ENCODE peak calls at places on chromosomes 3 and 15, in eight cellular contexts. C, T, P, F, Y, Z, J and A are unnamed samples.

GRCh38 chr3:171028779-171029232 is 2.3 kb upstream of the SLC2A2 start:
- DNase-seq in J (no peak), Z (no peak), Y (no peak), F (no peak), P (peak; percentile 56), C (no peak), T (no peak), A (peak; percentile 87)

GRCh38 chr15:88196961-88197360 is 59.6 kb downstream of the NTRK3 start:
- DNase-seq in P (no peak), F (no peak), T (no peak), Y (no peak), Z (no peak), J (no peak), C (no peak), A (no peak)

GRCh38 chr15:51726302-51727073 is 11.0 kb downstream of the LYSMD2 start:
- DNase-seq in T (no peak), J (peak; percentile 17), C (peak; percentile 24), Y (no peak), F (peak; percentile 83), P (peak; percentile 95), Z (peak; percentile 90), A (peak; percentile 85)

GRCh38 chr3:51389423-51390183 is 1.5 kb upstream of the RBM15B start:
- DNase-seq in P (no peak), C (peak; percentile 28), F (peak; percentile 85), Z (peak; percentile 58), J (peak; percentile 28), T (peak; percentile 53), Y (peak; percentile 64), A (peak; percentile 71)

GRCh38 chr3:149023951-149024350 is 32.6 kb downstream of the GYG1 start:
- DNase-seq in Y (no peak), P (peak; percentile 28), T (no peak), C (no peak), J (no peak), Z (no peak), F (peak; percentile 12), A (no peak)

GRCh38 chr15:45871121-45871855 is 236.5 kb downstream of the SQOR start:
- DNase-seq in J (no peak), Z (no peak), F (no peak), Y (no peak), T (peak; percentile 7), P (peak; percentile 79), C (no peak), A (no peak)

GRCh38 chr3:120177151-120177550 is 82.9 kb upstream of the GSK3B start:
- DNase-seq in P (peak; percentile 96), Z (peak; percentile 18), T (peak; percentile 68), Y (no peak), J (peak; percentile 23), C (no peak), F (peak; percentile 28), A (peak; percentile 77)

GRCh38 chr15:56959318-56959648 is 40.8 kb downstream of the TCF12 start:
- DNase-seq in P (no peak), F (no peak), C (no peak), Z (no peak), Y (no peak), J (no peak), T (no peak), A (peak; percentile 33)

GRCh38 chr3:150469031-150469930 is 61.2 kb downstream of the TSC22D2 start:
- DNase-seq in J (no peak), C (no peak), F (no peak), Y (no peak), P (peak; percentile 100), Z (peak; percentile 63), T (peak; percentile 88), A (peak; percentile 98)

GRCh38 chr3:143445118-143445517 is 325.5 kb downstream of the CHST2 start:
- DNase-seq in C (no peak), J (no peak), P (peak; percentile 86), T (peak; percentile 25), Z (no peak), Y (no peak), F (no peak), A (peak; percentile 33)

GRCh38 chr3:101216710-101217457 is 103.5 kb downstream of the IMPG2 start:
- DNase-seq in F (no peak), J (peak; percentile 13), Z (no peak), T (no peak), P (peak; percentile 47), Y (no peak), C (no peak), A (peak; percentile 70)

GRCh38 chr3:107662586-107662985 is 139.8 kb downstream of the BBX start:
- DNase-seq in C (no peak), T (no peak), Z (no peak), J (no peak), Y (no peak), P (peak; percentile 72), F (no peak), A (peak; percentile 58)

GRCh38 chr3:39249453-39250115 is 30.3 kb downstream of the CX3CR1 start:
- DNase-seq in P (peak; percentile 47), T (no peak), C (no peak), F (no peak), J (peak; percentile 37), Z (no peak), Y (no peak), A (no peak)

GRCh38 chr15:39191871-39192281 is 389.0 kb upstream of the THBS1 start:
- DNase-seq in J (no peak), F (no peak), C (no peak), Z (no peak), Y (no peak), P (peak; percentile 93), T (no peak), A (peak; percentile 64)

GRCh38 chr3:194043516-194043915 is 92.4 kb upstream of the HES1 start:
- DNase-seq in J (no peak), T (peak; percentile 77), C (no peak), Z (no peak), Y (no peak), F (no peak), P (peak; percentile 60), A (peak; percentile 85)

GRCh38 chr3:127456471-127457093 is 134.0 kb downstream of the TPRA1 start:
- DNase-seq in P (peak; percentile 88), T (peak; percentile 68), J (no peak), F (peak; percentile 16), C (no peak), Z (no peak), Y (peak; percentile 67), A (peak; percentile 22)

GRCh38 chr3:64824281-64824980 is 136.6 kb upstream of the ADAMTS9 start:
- DNase-seq in C (no peak), Z (no peak), T (peak; percentile 45), F (no peak), P (peak; percentile 59), Y (no peak), J (no peak), A (peak; percentile 83)

GRCh38 chr15:39455502-39455991 is 125.3 kb upstream of the THBS1 start:
- DNase-seq in C (no peak), F (no peak), Y (no peak), T (no peak), P (peak; percentile 75), J (no peak), Z (peak; percentile 31), A (peak; percentile 49)

GRCh38 chr3:123751478-123751877 is 132.7 kb downstream of the MYLK start:
- DNase-seq in J (no peak), F (no peak), P (no peak), Y (no peak), C (no peak), Z (no peak), T (no peak), A (no peak)

GRCh38 chr15:91067026-91067425 is 33.0 kb upstream of the SV2B start:
- DNase-seq in Y (no peak), C (no peak), J (no peak), P (peak; percentile 93), T (no peak), Z (no peak), F (no peak), A (peak; percentile 21)

GRCh38 chr3:38834110-38834509 is 18.1 kb upstream of the SCN10A start:
- DNase-seq in Y (no peak), C (peak; percentile 12), J (peak; percentile 65), Z (peak; percentile 77), F (peak; percentile 60), P (peak; percentile 29), T (peak; percentile 95), A (peak; percentile 93)

GRCh38 chr3:149559989-149560388 is 85.5 kb downstream of the TM4SF4 start:
- DNase-seq in C (no peak), T (no peak), Z (no peak), F (no peak), Y (no peak), P (no peak), J (no peak), A (no peak)

DNA sequence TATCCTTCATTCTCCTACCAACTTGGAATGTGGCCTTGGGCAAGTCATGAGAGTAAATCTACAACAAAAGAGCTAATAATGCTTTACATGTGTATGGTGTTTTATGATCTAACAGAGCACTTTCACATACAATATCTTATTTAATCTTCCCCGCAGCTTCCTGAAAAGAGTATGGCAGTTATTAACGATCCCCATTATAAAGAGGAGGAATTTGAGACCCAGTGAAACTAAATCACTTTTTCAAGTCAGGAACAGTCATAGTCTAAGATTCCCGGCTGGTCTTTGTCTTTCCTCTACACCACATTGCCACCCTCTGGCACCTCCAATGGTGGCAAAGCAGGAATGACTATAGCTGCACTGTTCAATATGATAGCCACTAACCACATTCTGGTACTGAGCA is 69.7 kb upstream of the CMSS1 start:
- DNase-seq in P (peak; percentile 60), C (no peak), Z (peak; percentile 83), F (peak; percentile 28), Y (no peak), T (peak; percentile 62), J (no peak), A (peak; percentile 63)
- TF ChIP-seq CTCF in P (peak; percentile 42), C (no peak), Z (peak; percentile 66), F (peak; percentile 66), Y (no peak), T (peak; percentile 23), J (no peak), A (peak; percentile 59)

DNA sequence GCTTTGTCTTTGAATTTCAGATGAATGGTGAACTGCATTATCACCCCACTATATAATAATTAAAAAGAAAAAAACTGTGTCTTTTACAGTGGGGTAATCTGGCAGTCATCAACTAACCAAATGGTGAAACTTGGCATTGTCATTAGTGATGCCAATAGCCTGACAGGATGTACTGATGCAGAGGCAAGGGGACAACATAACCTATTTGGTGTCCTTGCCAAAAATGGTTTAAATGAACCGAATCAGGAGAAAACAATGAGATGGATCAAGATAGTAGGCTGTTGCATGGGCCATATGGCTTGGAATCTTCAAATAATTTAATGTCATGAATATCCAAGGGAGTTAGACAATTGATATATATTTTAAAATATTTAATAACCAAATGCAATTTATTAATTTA is 738.7 kb downstream of the FHIT start:
- DNase-seq in P (no peak), J (no peak), C (no peak), Y (no peak), Z (no peak), F (no peak), T (no peak), A (no peak)
- H3K4me3 ChIP-seq in P (no peak overlapping the region), J (no peak overlapping the region), C (no peak overlapping the region), Y (no peak overlapping the region), Z (no peak overlapping the region), F (no peak overlapping the region), T (no peak overlapping the region), A (no peak overlapping the region)

GRCh38 chr3:124995460-124995994 is 60.3 kb downstream of the HEG1 start:
- DNase-seq in F (peak; percentile 86), Z (peak; percentile 67), Y (peak; percentile 55), J (peak; percentile 39), T (peak; percentile 67), P (peak; percentile 37), C (peak; percentile 6), A (peak; percentile 65)
- TF ChIP-seq CTCF in F (peak; percentile 92), Z (peak; percentile 77), Y (peak; percentile 47), J (peak; percentile 50), T (peak; percentile 65), P (peak; percentile 79), C (peak; percentile 72), A (peak; percentile 70)

GRCh38 chr3:42773409-42773751 is 327 bp upstream of the CCDC13 start:
- DNase-seq in J (no peak), P (no peak), Y (no peak), T (no peak), C (no peak), F (no peak), Z (no peak), A (no peak)
- H3K4me3 ChIP-seq in J (peak overlapping the region; percentile 45), P (peak overlapping the region; percentile 36), Y (peak overlapping the region; percentile 42), T (peak overlapping the region; percentile 51), C (peak overlapping the region; percentile 62), F (peak overlapping the region; percentile 59), Z (peak overlapping the region; percentile 52), A (peak overlapping the region; percentile 51)